ENCODE peak calls at places on chromosomes 12 and 14, in ten cellular contexts. B is tibial artery, L is suprapubic skin, M is H9, J is lung, N is A549, E is fibroblast of lung, S is HCT116, F is OCI-LY7, U is right atrium auricular region. P is an unnamed sample. For H3K4me1, the result is how much of the 10 kb centered on the place peaks cover.

GRCh38 chr14:64465856-64466554 is 706 bp downstream of the AKAP5 start:
- DNase-seq in B (no peak), J (no peak), S (no peak), E (peak), L (no peak), N (peak), M (peak), F (no peak), U (no peak), P (no peak)

GRCh38 chr12:38162708-38163441 is 153.7 kb upstream of the ALG10B start:
- DNase-seq in M (no peak), F (no peak), U (no peak), S (no peak), J (no peak), L (no peak), B (no peak), N (no peak), E (no peak), P (no peak)

GRCh38 chr14:61253064-61253753 is 27.9 kb downstream of the TMEM30B start:
- DNase-seq in M (no peak), J (no peak), L (no peak), F (peak), B (no peak), E (no peak), S (no peak), N (no peak), U (no peak), P (no peak)

GRCh38 chr14:72555609-72556000 is 338.3 kb downstream of the DPF3 start:
- DNase-seq in M (no peak), B (no peak), U (no peak), N (no peak), L (no peak), S (no peak), E (no peak), J (no peak), F (no peak), P (no peak)

GRCh38 chr14:93183596-93184317 is 940 bp downstream of the MOAP1 start:
- DNase-seq in J (peak), L (no peak), M (no peak), E (no peak), N (no peak), F (peak), S (no peak), U (no peak), B (no peak), P (no peak)

GRCh38 chr14:101459392-101459900 is 101.8 kb upstream of the DIO3 start:
- DNase-seq in L (peak), E (no peak), F (no peak), B (no peak), M (peak), S (no peak), J (no peak), U (no peak), N (no peak), P (no peak)

GRCh38 chr12:94304566-94305061 is 155.1 kb downstream of the CEP83 start:
- DNase-seq in N (no peak), S (no peak), M (peak), B (no peak), U (no peak), J (no peak), E (no peak), L (no peak), F (no peak), P (no peak)

GRCh38 chr12:77065361-77066204 is at the start of gene E2F7:
- DNase-seq in S (peak), F (peak), J (peak), E (peak), M (peak), N (peak), L (peak), B (peak), U (peak), P (peak)

GRCh38 chr14:92780865-92781264 is 13.2 kb upstream of the GOLGA5 start:
- DNase-seq in L (no peak), E (no peak), U (no peak), M (no peak), J (no peak), S (no peak), B (no peak), N (no peak), F (no peak), P (no peak)

GRCh38 chr14:80004871-80005270 is 206.4 kb downstream of the DIO2 start:
- DNase-seq in E (no peak), F (no peak), B (no peak), U (no peak), M (no peak), S (no peak), J (no peak), L (no peak), N (no peak), P (no peak)

GRCh38 chr12:42568952-42569916 is 20.3 kb downstream of the PRICKLE1 start:
- DNase-seq in U (no peak), J (no peak), B (no peak), L (no peak), F (peak), M (no peak), E (peak), N (peak), S (peak), P (no peak)

GRCh38 chr12:50026691-50027090 is 1.4 kb upstream of the RACGAP1 start:
- DNase-seq in B (no peak), L (no peak), S (no peak), M (no peak), E (no peak), J (no peak), N (no peak), F (no peak), U (no peak), P (no peak)

GRCh38 chr14:53042480-53042879 is 91.6 kb upstream of the FERMT2 start:
- DNase-seq in B (no peak), L (no peak), M (no peak), N (no peak), J (no peak), F (no peak), E (peak), S (no peak), U (no peak), P (no peak)

DNA sequence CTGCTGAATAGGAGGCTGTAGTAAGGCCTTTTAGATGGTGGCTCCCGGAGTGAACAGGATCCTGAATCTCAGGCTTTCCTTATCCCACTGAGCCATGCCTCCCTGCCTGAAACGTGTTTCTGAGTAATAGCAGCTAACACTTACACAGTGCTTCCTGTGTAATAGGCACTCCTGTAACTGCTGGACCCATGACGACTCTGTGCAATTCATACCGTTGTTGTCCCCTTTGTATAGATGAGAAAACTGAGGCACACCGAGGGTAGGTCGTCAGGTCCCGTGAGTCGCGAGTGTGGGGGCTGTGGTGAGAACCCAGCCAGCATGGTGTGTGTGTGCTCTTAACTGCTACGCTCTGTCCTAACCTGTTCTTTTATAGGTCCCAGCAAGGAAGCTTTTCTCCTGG is 193.6 kb downstream of the CACNA1C start:
- DNase-seq in J (no peak), L (no peak), U (no peak), M (no peak), F (no peak), N (no peak), E (no peak), S (no peak), B (no peak), P (no peak)
- H3K4me1 ChIP-seq in J (under half), L (under half), U (half or more), M (under half), F (half or more), N (under half), E (under half), S (under half), B (under half), P (under half)

GRCh38 chr12:6235906-6236640 is 35.9 kb downstream of the CD9 start:
- DNase-seq in E (no peak), F (no peak), J (no peak), N (no peak), B (no peak), U (no peak), L (no peak), S (no peak), M (no peak), P (no peak)

GRCh38 chr12:6236641-6236940 is 36.4 kb downstream of the CD9 start:
- DNase-seq in B (no peak), J (no peak), E (no peak), S (no peak), M (no peak), N (no peak), U (no peak), L (no peak), F (no peak), P (no peak)

GRCh38 chr12:6237830-6238229 is 37.6 kb downstream of the CD9 start:
- DNase-seq in L (no peak), M (no peak), B (no peak), J (no peak), U (no peak), F (no peak), N (no peak), S (no peak), E (no peak), P (no peak)

GRCh38 chr12:6238875-6239274 is 38.7 kb downstream of the CD9 start:
- DNase-seq in E (no peak), M (no peak), J (no peak), U (no peak), S (no peak), N (no peak), F (no peak), L (no peak), B (no peak), P (no peak)

DNA sequence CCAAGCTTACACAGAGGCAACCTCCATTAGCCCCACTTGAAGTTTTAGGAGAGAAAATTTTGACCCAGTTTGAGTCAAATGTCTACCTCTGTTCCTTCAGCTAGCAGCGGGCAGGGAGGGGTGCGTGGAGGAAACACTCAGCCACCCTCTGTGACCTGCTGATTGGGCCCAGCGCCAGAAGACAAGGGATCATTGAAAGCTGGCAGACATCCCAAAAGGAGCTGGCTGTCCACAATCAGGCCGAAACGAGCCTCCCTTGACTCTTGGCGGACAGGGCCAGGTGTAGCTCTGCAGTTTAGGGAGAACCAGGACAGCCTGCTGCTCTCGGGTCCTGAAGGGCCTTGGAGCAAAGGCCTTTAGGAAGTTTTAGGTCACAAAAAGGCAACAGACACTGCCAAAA is 41.3 kb downstream of the CD9 start:
- DNase-seq in U (peak), J (peak), E (no peak), B (no peak), L (no peak), M (no peak), S (no peak), F (no peak), N (no peak), P (no peak)
- TF ChIP-seq CTCF in U (no peak), J (no peak), E (no peak), B (no peak), L (no peak), M (no peak), S (no peak), F (no peak), N (no peak), P (no peak)

GRCh38 chr14:32021341-32021740 is 55.8 kb upstream of the ARHGAP5 start:
- DNase-seq in N (no peak), S (no peak), J (no peak), L (no peak), B (no peak), F (no peak), M (no peak), U (no peak), E (no peak), P (no peak)

GRCh38 chr14:32023540-32023939 is 53.6 kb upstream of the ARHGAP5 start:
- DNase-seq in F (no peak), M (no peak), S (no peak), J (no peak), N (no peak), L (no peak), U (no peak), B (no peak), E (peak), P (no peak)

GRCh38 chr14:32020882-32021281 is 56.2 kb upstream of the ARHGAP5 start:
- DNase-seq in B (no peak), E (no peak), J (no peak), M (no peak), L (no peak), F (no peak), U (no peak), S (no peak), N (no peak), P (no peak)

GRCh38 chr14:32022525-32022924 is 54.6 kb upstream of the ARHGAP5 start:
- DNase-seq in F (no peak), U (no peak), J (no peak), L (no peak), M (no peak), N (no peak), E (no peak), S (no peak), B (no peak), P (no peak)

GRCh38 chr14:32022938-32023466 is 54.1 kb upstream of the ARHGAP5 start:
- DNase-seq in J (no peak), L (no peak), E (peak), B (no peak), F (no peak), M (no peak), S (no peak), U (no peak), N (no peak), P (no peak)
- H3K27ac ChIP-seq in J (no peak), L (peak), E (no peak), B (no peak), F (no peak), M (no peak), S (no peak), U (no peak), N (no peak), P (no peak)

DNA sequence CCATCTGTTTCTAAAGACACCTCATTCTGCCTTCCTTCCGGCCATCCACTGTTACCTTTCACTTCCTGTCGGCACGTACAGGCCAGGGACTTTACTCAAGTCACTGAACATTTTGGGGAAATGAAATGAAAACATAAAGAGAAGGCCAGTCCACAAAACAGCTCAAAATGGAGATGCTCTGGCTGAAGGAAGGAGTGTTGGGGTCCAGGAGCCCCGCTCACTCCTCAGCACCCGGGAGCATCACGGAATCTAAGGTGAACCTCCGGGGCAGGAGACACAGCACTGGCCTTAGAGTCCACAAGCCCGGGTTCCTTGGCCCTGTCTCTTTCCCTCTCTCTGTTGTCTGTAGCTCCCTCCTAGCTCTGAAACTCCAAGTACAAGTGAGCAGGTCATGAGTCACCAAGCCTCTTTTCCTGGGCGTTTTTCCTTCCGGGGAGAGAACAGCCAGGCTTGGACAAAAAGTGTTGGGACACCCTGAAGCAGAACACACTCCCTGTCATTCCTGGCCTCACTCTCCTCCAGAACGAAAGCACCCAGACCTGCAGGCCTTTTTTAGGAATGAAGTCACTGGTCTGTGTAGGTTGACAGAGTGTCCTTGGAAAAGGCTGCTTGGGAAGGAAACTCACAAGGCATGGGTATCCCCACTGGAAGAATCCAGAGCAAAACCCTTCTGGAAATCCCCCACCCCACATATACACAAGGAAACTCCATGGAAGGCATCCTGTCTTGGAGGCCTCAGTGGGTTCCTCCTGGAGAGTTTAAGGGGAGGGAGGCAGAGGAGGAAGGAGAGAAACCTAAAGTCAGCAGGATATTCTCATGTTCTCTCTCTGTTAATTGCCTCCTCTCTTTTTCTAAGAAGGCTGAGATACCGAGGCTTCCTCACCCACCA is 245.3 kb downstream of the ZFP36L1 start:
- DNase-seq in M (no peak), S (peak), F (no peak), B (peak), N (peak), U (peak), E (peak), L (no peak), J (peak), P (peak)
- H3K4me1 ChIP-seq in M (under half), S (half or more), F (under half), B (half or more), N (half or more), U (half or more), E (under half), L (half or more), J (under half), P (half or more)

DNA sequence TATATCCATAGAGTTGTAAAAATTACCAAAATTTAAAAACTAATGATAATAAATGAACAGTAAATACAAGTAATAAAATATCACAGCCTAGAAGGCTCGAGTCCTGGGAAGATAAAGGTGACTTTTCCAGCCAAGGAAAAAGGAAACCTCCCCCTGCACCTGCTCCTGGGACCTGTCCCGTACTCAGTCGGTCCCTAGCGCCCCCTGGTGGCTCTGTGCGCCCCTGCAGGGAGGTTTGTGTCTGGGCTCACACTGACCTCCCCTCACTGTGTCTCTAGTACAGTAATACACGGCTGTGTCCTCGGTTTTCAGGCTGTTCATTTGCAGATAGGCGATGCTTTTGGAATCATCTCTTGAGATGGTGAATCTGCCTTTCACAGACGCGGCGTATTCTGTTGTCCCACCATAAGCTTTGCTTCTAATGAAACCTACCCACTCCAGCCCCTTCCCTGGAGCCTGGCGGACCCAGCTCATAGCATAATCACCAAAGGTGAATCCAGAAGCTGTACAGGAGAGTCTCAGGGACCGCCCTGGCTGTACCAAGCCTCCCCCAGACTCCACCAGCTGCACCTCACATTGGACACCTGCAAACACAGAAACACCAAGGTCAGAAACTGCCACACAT is 1030.4 kb downstream of the TMEM121 start:
- DNase-seq in N (peak), M (no peak), L (no peak), B (no peak), F (peak), J (peak), U (no peak), E (no peak), S (no peak), P (no peak)
- TF ChIP-seq CTCF in N (no peak), M (peak), L (no peak), B (no peak), F (peak), J (peak), U (no peak), E (no peak), S (peak), P (peak)

GRCh38 chr12:108134744-108135143 is 5.7 kb downstream of the WSCD2 start:
- DNase-seq in M (no peak), S (no peak), B (no peak), E (no peak), J (no peak), N (no peak), U (no peak), L (no peak), F (no peak), P (no peak)
- H3K27ac ChIP-seq in M (no peak), S (no peak), B (no peak), E (no peak), J (no peak), N (no peak), U (no peak), L (no peak), F (no peak), P (no peak)